ENCODE peak calls at places on chromosome 4, in eight cellular contexts. S is A549, X is heart left ventricle, J is ovary, N is GM12891, B is transverse colon, I is tibial nerve, E is Peyer's patch. R is an unnamed sample.

GRCh38 chr4:80422727-80423404 is 87.3 kb downstream of the CFAP299 start:
- DNase-seq in I (no peak), B (no peak), J (no peak), S (no peak), E (no peak), N (no peak), X (no peak), R (no peak)

GRCh38 chr4:43251760-43252317 is 359.3 kb downstream of the GRXCR1 start:
- DNase-seq in E (no peak), I (no peak), B (no peak), N (no peak), S (no peak), X (no peak), J (no peak), R (no peak)

GRCh38 chr4:99586322-99586721 is 11.7 kb downstream of the MTTP start:
- DNase-seq in B (no peak), E (no peak), N (no peak), J (no peak), I (no peak), S (no peak), X (no peak), R (no peak)

GRCh38 chr4:142845293-142846070 is 619 bp downstream of the INPP4B start:
- DNase-seq in B (peak; percentile 13), J (peak; percentile 21), E (peak; percentile 57), S (peak; percentile 27), N (no peak), I (no peak), X (peak; percentile 55), R (no peak)

GRCh38 chr4:34250562-34250961 is 1993.8 kb downstream of the ARAP2 start:
- DNase-seq in N (no peak), X (no peak), S (no peak), B (no peak), J (no peak), E (no peak), I (no peak), R (peak; percentile 11)

GRCh38 chr4:71449878-71450277 is 111.1 kb downstream of the SLC4A4 start:
- DNase-seq in S (no peak), I (no peak), J (no peak), B (no peak), X (no peak), E (no peak), N (no peak), R (no peak)

GRCh38 chr4:28146191-28146590 is 1285.5 kb downstream of the STIM2 start:
- DNase-seq in J (no peak), X (no peak), S (no peak), I (no peak), N (no peak), B (no peak), E (no peak), R (no peak)

GRCh38 chr4:55445921-55446577 is 50.3 kb downstream of the TMEM165 start:
- DNase-seq in S (no peak), E (no peak), J (no peak), I (no peak), B (no peak), N (no peak), X (no peak), R (no peak)

GRCh38 chr4:138919094-138919936 is 96.3 kb upstream of the NOCT start:
- DNase-seq in B (peak; percentile 68), N (peak; percentile 27), X (peak; percentile 84), I (peak; percentile 47), E (peak; percentile 73), J (peak; percentile 50), S (peak; percentile 81), R (peak; percentile 75)

GRCh38 chr4:40594261-40595178 is 35.1 kb downstream of the RBM47 start:
- DNase-seq in N (no peak), S (peak; percentile 66), I (no peak), X (no peak), J (no peak), B (no peak), E (no peak), R (no peak)

GRCh38 chr4:1793940-1794808 is 1.1 kb downstream of the FGFR3 start:
- DNase-seq in I (no peak), B (no peak), J (no peak), N (no peak), E (peak; percentile 63), X (no peak), S (peak; percentile 42), R (peak; percentile 34)

GRCh38 chr4:6200011-6200921 is at the start of gene JAKMIP1:
- DNase-seq in B (peak; percentile 82), N (peak; percentile 95), X (peak; percentile 86), E (peak; percentile 82), S (peak; percentile 57), J (peak; percentile 86), I (no peak), R (no peak)

GRCh38 chr4:2819244-2820215 is 24.1 kb upstream of the ADD1 start:
- DNase-seq in J (no peak), N (no peak), E (no peak), S (no peak), I (no peak), X (peak; percentile 31), B (no peak), R (no peak)

GRCh38 chr4:2817136-2817535 is 24.3 kb downstream of the SH3BP2 start:
- DNase-seq in S (no peak), E (no peak), I (no peak), N (no peak), X (peak; percentile 32), J (no peak), B (no peak), R (no peak)

GRCh38 chr4:2818351-2818939 is 25.2 kb upstream of the ADD1 start:
- DNase-seq in E (no peak), S (no peak), I (no peak), N (no peak), J (peak; percentile 57), B (no peak), X (peak; percentile 67), R (no peak)

GRCh38 chr4:2816401-2816954 is 23.6 kb downstream of the SH3BP2 start:
- DNase-seq in B (no peak), S (no peak), N (no peak), J (no peak), I (no peak), E (no peak), X (no peak), R (peak; percentile 56)

DNA sequence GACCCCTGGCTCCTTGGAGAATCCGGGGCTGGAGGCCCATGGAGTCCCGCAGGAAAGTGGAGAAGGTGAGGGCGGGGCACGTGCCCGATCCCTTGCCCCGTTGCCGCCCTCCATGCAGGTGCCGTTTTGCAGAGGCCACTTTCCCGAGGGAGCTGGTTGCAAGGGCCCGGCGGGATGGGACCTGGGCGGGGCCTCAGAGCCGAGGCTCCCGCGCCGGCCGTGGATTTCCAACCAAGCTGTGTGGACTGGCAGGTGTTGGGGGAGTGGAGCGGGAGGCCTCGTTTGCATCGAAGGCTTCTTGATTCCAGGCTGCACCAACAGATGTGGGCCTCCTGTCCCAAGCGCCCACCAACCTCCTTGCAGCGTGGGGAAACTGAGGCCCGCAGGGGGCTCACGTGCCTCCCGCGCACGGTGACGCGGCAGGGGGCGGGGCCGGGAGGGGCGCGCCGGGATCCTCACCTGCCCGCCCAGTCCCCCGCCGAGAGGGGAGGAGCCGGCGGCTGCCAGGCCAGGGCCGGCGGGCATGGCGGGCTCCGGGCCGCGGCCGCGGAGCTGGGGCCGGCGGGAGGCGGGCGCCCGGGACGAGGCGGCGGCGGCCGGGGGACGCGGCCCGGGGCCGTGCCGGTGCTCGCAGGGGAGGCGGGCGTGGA is 24.9 kb downstream of the SH3BP2 start:
- DNase-seq in J (peak; percentile 61), S (no peak), B (peak; percentile 66), I (no peak), N (peak; percentile 78), E (peak; percentile 79), X (peak; percentile 67), R (no peak)
- TF ChIP-seq POLR2A in J (no peak), S (no peak), B (no peak), I (no peak), N (no peak), E (no peak), X (no peak), R (no peak)

GRCh38 chr4:103074039-103074438 is 2.5 kb downstream of the SLC9B2 start:
- DNase-seq in B (no peak), N (no peak), J (no peak), E (no peak), I (no peak), X (no peak), S (no peak), R (no peak)

GRCh38 chr4:103075435-103075893 is 1.1 kb downstream of the SLC9B2 start:
- DNase-seq in B (no peak), X (no peak), S (peak; percentile 31), J (no peak), I (no peak), N (no peak), E (no peak), R (peak; percentile 22)

GRCh38 chr4:103074598-103075434 is 1.7 kb downstream of the SLC9B2 start:
- DNase-seq in S (peak; percentile 6), E (no peak), B (no peak), X (no peak), N (no peak), I (no peak), J (no peak), R (peak; percentile 58)

GRCh38 chr4:103076777-103077347 is 301 bp upstream of the SLC9B2 start:
- DNase-seq in B (no peak), X (no peak), E (no peak), S (no peak), J (no peak), N (no peak), I (no peak), R (no peak)

GRCh38 chr4:103075894-103076776 is at the start of gene SLC9B2:
- DNase-seq in X (peak; percentile 86), B (peak; percentile 59), J (peak; percentile 78), S (peak; percentile 33), N (peak; percentile 35), I (peak; percentile 26), E (peak; percentile 74), R (peak; percentile 74)
- TF ChIP-seq POLR2A in X (no peak), B (no peak), J (peak; percentile 28), S (peak; percentile 15), N (no peak), I (no peak), E (no peak), R (peak; percentile 9)

GRCh38 chr4:36332782-36333131 is 51.3 kb downstream of the DTHD1 start:
- DNase-seq in E (no peak), S (no peak), N (no peak), I (no peak), J (no peak), B (no peak), X (no peak), R (no peak)

GRCh38 chr4:36333303-36333877 is 52.0 kb downstream of the DTHD1 start:
- DNase-seq in E (no peak), B (no peak), X (no peak), S (no peak), I (no peak), N (no peak), J (no peak), R (no peak)

GRCh38 chr4:36328130-36328529 is 46.7 kb downstream of the DTHD1 start:
- DNase-seq in J (no peak), X (no peak), N (no peak), S (no peak), E (no peak), B (no peak), I (no peak), R (peak; percentile 29)

GRCh38 chr4:36327400-36327799 is 46.0 kb downstream of the DTHD1 start:
- DNase-seq in E (no peak), B (no peak), J (no peak), N (no peak), I (no peak), X (no peak), S (no peak), R (no peak)

GRCh38 chr4:36332023-36332781 is 50.8 kb downstream of the DTHD1 start:
- DNase-seq in N (no peak), B (no peak), X (no peak), I (no peak), J (no peak), S (no peak), E (no peak), R (no peak)
- TF ChIP-seq POLR2A in N (peak; percentile 99), B (no peak), X (no peak), I (no peak), J (no peak), S (no peak), E (no peak), R (no peak)

GRCh38 chr4:123396294-123397275 is at the start of gene SPRY1:
- DNase-seq in N (no peak), E (peak; percentile 84), X (peak; percentile 84), B (peak; percentile 93), I (peak; percentile 73), S (peak; percentile 85), J (peak; percentile 63), R (peak; percentile 97)
- TF ChIP-seq POLR2A in N (no peak), E (peak; percentile 85), X (peak; percentile 41), B (peak; percentile 85), I (peak; percentile 47), S (no peak), J (peak; percentile 40), R (peak; percentile 93)

R was measured in NB4.